ENCODE peak calls at places on chromosomes 3 and 15, in four cellular contexts. D is osteoblast, M is GM06990, N is left ventricle myocardium inferior. L is an unnamed sample. For H3K36me3, the result is how much of the 10 kb centered on the place peaks cover.

GRCh38 chr3:195696632-195697278 is 24.0 kb upstream of the MUC20 start:
- DNase-seq in D (peak), M (no peak), N (no peak), L (no peak)

GRCh38 chr3:20406621-20407020 is 220.6 kb upstream of the SGO1 start:
- DNase-seq in D (no peak), M (no peak), N (no peak), L (no peak)

GRCh38 chr3:186598108-186598784 is 14.6 kb upstream of the AHSG start:
- DNase-seq in D (no peak), M (no peak), N (peak), L (no peak)

GRCh38 chr3:117473981-117474563 is 764.5 kb downstream of the TUSC7 start:
- DNase-seq in D (no peak), M (no peak), N (no peak), L (no peak)

GRCh38 chr3:32593903-32594525 is 23.4 kb upstream of the DYNC1LI1 start:
- DNase-seq in D (no peak), M (no peak), N (no peak), L (no peak)

GRCh38 chr15:78726870-78727551 is 84.3 kb downstream of the ADAMTS7 start:
- DNase-seq in D (no peak), M (no peak), N (no peak), L (no peak)

GRCh38 chr3:128553560-128553959 is 60.6 kb upstream of the GATA2 start:
- DNase-seq in D (peak), M (no peak), N (no peak), L (no peak)

GRCh38 chr3:193870376-193871092 is 265.4 kb upstream of the HES1 start:
- DNase-seq in D (no peak), M (no peak), N (no peak), L (no peak)

GRCh38 chr3:197224034-197224444 is 74.4 kb downstream of the DLG1 start:
- DNase-seq in D (peak), M (peak), N (no peak), L (no peak)

GRCh38 chr3:59566481-59566975 is 516.7 kb upstream of the CFAP20DC start:
- DNase-seq in D (no peak), M (peak), N (no peak), L (no peak)

GRCh38 chr3:169244119-169244864 is 419.2 kb downstream of the MECOM start:
- DNase-seq in D (no peak), M (no peak), N (no peak), L (no peak)

GRCh38 chr15:50137330-50137761 is 18.3 kb upstream of the ATP8B4 start:
- DNase-seq in D (peak), M (no peak), N (no peak), L (no peak)

GRCh38 chr15:38217788-38218609 is 34.6 kb upstream of the SPRED1 start:
- DNase-seq in D (no peak), M (no peak), N (no peak), L (no peak)

GRCh38 chr15:62257991-62258390 is 92.9 kb upstream of the C2CD4B start:
- DNase-seq in D (no peak), M (no peak), N (no peak), L (no peak)

GRCh38 chr3:65641041-65641440 is 397.7 kb downstream of the MAGI1 start:
- DNase-seq in D (no peak), M (no peak), N (no peak), L (no peak)

GRCh38 chr3:4690277-4690676 is 197.1 kb downstream of the ITPR1 start:
- DNase-seq in D (no peak), M (no peak), N (no peak), L (no peak)

GRCh38 chr15:24955549-24955929 is 752 bp downstream of the SNRPN start:
- DNase-seq in D (peak), M (peak), N (peak), L (peak)

GRCh38 chr15:84604804-84605203 is 4.0 kb downstream of the ZSCAN2 start:
- DNase-seq in D (no peak), M (peak), N (no peak), L (no peak)

GRCh38 chr3:43217633-43218032 is 68.7 kb upstream of the SNRK start:
- DNase-seq in D (peak), M (no peak), N (no peak), L (no peak)

GRCh38 chr3:155339052-155339451 is 45.6 kb upstream of the STRIT1 start:
- DNase-seq in D (no peak), M (no peak), N (no peak), L (no peak)

GRCh38 chr3:76566211-76566534 is 473.7 kb upstream of the ROBO2 start:
- DNase-seq in D (no peak), M (no peak), N (no peak), L (no peak)

GRCh38 chr3:44584646-44585501 is at the start of gene ZNF660:
- DNase-seq in D (peak), M (peak), N (peak), L (peak)

DNA sequence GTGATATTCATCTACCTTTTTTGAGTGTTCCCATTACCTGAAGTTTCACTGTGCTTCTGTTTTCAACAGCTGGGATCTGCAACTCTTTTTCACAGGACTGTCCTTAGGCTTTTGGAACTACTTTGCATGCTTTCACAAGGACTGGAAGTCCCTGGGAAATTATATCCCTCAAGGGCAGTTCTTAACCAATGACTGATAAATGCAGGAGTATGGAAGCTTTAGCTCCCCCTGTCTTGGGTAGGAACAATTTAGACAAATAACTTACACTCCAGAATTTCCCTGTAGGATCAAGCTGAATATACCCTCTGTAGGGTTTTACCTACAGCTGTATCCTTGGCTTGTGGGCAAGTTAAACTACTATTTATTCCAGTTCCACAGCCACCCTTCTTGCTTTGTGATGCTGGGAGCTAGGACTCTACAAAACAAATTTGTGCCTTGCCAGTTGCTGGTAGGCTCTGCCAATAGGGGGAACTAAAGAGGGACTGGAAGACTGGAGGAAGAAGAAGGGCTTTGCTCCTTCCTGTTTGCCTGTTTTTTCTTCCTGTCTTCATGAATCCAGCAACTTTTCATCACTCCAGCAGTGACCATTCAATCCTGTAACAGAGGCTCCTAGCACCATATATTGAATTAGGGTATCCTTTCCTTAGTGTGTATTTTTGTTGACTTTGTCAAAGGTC is 6.8 kb upstream of the ZNF280D start:
- DNase-seq in D (no peak), M (no peak), N (no peak), L (no peak)
- TF ChIP-seq CTCF in D (no peak), M (peak), N (no peak), L (peak)

DNA sequence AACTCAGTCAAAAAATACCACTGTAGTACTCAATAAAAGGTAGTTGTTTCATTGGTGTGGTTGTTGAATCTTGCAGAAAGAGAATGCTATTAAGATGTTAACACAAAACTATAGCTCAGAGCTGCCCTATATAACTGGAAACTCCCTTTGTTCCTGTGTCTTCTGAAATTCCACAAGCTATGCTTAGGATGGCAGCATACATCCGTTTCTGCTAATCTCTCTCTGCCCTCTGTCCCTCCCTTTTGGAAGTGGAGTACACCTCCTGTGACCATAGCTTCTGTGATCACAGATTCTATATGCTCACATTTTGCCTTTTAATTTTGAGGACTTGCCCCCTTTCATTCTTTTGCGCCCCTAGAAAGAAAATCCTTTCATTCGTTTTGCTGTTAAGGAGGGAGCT is 33.7 kb downstream of the ARPP21 start:
- DNase-seq in D (no peak), M (no peak), N (no peak), L (no peak)
- H3K4me3 ChIP-seq in D (no peak), M (no peak), N (no peak), L (no peak)

GRCh38 chr3:87957575-87957974 is 101.2 kb downstream of the CGGBP1 start:
- DNase-seq in D (no peak), M (no peak), N (no peak), L (no peak)
- H3K36me3 ChIP-seq in D (under half), M (under half), N (under half), L (under half)

DNA sequence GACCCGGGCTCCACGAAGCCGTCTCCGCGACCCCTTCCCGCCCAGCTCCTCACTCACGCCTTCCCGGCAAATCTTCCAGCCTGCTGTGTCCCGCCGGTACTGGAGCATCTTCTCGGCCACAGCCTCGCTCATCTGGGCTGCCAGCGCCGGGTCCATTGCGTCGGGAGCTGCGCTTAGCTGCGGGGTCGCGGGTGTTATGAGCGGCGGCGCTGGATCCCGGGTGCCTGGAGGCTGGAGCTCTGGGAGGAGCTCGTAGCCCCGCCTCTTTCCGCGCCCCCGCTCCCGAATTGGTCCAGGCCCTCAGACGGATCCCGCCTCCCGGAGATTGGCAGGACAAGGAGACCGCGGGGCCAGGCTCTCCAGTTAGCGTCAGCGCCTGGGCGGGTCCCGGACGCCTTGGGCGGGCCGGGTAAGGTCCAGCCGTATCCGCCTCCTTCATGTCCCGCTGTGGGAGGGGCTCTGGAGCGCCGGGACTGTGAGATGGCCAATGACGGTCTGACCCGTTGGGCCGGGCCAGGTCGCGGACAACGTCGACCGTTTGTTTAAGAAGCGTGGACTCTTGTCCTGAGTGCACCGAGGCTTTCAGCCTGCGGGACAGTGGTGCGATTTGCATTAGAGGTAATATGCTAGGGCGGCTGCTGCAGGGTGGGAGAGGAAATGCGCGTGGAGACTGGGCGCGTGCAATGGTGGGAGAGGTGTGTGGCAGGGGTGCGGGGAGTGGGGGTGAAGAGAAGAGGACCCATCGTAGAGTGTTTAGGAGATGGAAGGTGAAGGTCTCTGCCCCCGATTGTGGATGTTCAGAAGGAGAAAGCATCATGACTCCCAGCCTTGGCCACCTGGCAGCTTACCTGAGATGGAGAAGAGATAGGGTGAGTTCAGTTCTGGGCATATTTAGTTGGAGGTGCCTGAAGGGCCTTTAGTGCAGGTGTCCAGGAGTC is at the start of gene STARD5:
- DNase-seq in D (peak), M (peak), N (peak), L (peak)
- TF ChIP-seq CTCF in D (no peak), M (no peak), N (no peak), L (no peak)

GRCh38 chr3:39261726-39262125 is 18.1 kb downstream of the CX3CR1 start:
- DNase-seq in D (no peak), M (no peak), N (no peak), L (no peak)

GRCh38 chr3:39263576-39263975 is 16.3 kb downstream of the CX3CR1 start:
- DNase-seq in D (no peak), M (no peak), N (no peak), L (no peak)

GRCh38 chr3:39260318-39260717 is 19.5 kb downstream of the CX3CR1 start:
- DNase-seq in D (no peak), M (no peak), N (no peak), L (no peak)

GRCh38 chr3:39262842-39263241 is 17.0 kb downstream of the CX3CR1 start:
- DNase-seq in D (no peak), M (no peak), N (no peak), L (no peak)

GRCh38 chr3:39260957-39261356 is 18.9 kb downstream of the CX3CR1 start:
- DNase-seq in D (peak), M (peak), N (peak), L (peak)
- H3K4me3 ChIP-seq in D (no peak), M (no peak), N (no peak), L (no peak)

DNA sequence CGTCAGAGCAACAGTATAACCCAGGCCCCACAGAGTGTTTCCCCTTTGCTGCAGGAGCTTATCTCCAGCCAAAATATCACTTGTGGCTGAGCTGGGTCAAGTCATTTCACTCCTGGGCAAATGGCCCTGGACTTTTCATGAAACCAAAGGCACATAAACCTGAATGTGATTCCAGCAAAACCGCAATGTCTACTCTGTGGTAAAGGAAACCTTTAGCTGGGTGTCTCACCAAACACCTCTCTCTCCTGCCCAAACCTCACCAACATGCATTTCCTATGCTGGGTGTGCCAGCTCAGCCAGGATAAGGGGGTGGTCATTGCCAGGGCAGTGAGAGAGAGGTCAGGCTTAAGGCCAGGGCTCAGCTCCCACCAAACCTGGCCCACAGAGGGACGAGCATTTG is 67.4 kb downstream of the GTPBP8 start:
- DNase-seq in D (no peak), M (no peak), N (no peak), L (no peak)
- H3K36me3 ChIP-seq in D (under half), M (under half), N (under half), L (under half)

GRCh38 chr3:126568776-126569342 is 10.1 kb upstream of the C3orf22 start:
- DNase-seq in D (no peak), M (no peak), N (no peak), L (no peak)

GRCh38 chr3:126569390-126569975 is 10.8 kb upstream of the C3orf22 start:
- DNase-seq in D (no peak), M (no peak), N (no peak), L (no peak)

GRCh38 chr3:126571078-126571477 is 12.3 kb upstream of the C3orf22 start:
- DNase-seq in D (peak), M (no peak), N (no peak), L (no peak)

GRCh38 chr3:126572343-126572742 is 13.6 kb upstream of the C3orf22 start:
- DNase-seq in D (peak), M (no peak), N (no peak), L (no peak)

GRCh38 chr3:126570103-126570541 is 11.4 kb upstream of the C3orf22 start:
- DNase-seq in D (peak), M (no peak), N (no peak), L (no peak)
- TF ChIP-seq CTCF in D (peak), M (no peak), N (no peak), L (no peak)

DNA sequence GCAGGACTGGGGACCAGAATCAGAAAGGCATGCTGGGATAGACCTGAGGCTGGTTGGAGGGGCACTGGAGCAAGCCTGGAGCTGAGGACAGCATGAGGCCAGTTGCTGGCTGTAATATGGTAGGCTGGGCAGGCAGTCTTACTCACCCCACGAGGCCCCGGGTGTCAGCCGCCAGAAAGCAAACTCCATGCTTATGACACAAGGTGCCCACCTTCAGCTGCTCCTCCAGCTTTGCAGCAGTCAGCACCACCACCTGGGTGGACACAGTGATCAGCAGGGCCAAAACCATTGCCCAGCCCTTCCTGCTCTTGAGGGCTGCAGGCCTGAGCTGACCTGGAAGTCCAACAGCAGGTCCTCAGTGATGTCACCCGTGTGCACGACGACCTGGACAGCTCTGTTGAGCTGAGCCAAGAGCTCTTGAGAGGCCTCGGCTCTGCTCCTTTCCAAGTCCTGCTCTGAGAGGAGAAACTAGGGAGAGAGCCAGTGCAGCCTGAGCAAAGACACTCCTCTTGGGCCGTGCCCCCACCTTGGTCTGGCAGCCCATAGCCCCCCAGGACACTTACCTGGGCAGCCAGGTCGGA is 747 bp downstream of the UBA7 start:
- DNase-seq in D (peak), M (no peak), N (no peak), L (peak)
- H3K4me3 ChIP-seq in D (peak), M (peak), N (peak), L (peak)

GRCh38 chr3:101896103-101896757 is 46.9 kb downstream of the NFKBIZ start:
- DNase-seq in D (no peak), M (no peak), N (no peak), L (no peak)

GRCh38 chr3:101897013-101897412 is 47.7 kb downstream of the NFKBIZ start:
- DNase-seq in D (no peak), M (no peak), N (no peak), L (no peak)

GRCh38 chr3:101900316-101900715 is 51.0 kb downstream of the NFKBIZ start:
- DNase-seq in D (no peak), M (no peak), N (no peak), L (no peak)

GRCh38 chr3:101898752-101899169 is 49.4 kb downstream of the NFKBIZ start:
- DNase-seq in D (no peak), M (peak), N (no peak), L (no peak)

GRCh38 chr3:101898062-101898461 is 48.7 kb downstream of the NFKBIZ start:
- DNase-seq in D (no peak), M (no peak), N (no peak), L (no peak)
- H3K36me3 ChIP-seq in D (under half), M (under half), N (under half), L (under half)

DNA sequence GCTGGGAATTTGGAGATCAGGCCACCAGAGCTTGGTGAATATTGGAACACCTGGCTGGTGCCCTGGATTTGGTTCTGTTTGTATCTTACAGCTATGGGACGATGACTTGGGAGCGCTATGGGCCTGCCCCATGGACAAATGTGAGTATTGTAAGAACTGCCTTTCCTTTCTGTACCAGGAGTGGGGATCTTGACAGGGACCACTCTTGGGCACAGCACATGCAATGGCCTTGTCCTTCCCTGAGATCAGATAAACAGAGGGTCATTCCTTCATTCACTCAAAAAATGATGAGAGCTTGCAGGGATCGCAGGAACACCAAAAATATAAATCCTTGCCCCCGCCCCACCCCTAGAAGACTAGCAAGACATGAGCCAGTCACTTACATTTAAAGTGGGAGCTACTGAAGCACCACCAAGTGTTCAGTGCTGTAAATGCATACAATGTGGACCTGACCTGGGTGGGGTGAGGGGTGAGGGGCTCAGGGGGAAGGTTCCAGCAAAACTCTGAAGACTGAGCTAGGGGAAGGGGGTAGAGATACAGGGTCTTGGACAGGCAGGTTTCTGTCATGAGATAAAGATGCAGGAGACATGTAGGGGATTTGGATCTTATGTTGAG is 2.7 kb upstream of the CRELD1 start:
- DNase-seq in D (no peak), M (no peak), N (no peak), L (no peak)
- TF ChIP-seq CTCF in D (peak), M (peak), N (no peak), L (no peak)